ENCODE peak calls at places on chromosomes 13 and 19, in six cellular contexts. N, Y, Q, J, L and U are unnamed samples. For H3K4me1, the result is how much of the 10 kb centered on the place peaks cover.

GRCh38 chr13:94712812-94713555 is 639 bp upstream of the SOX21 start:
- DNase-seq in N (no peak), Y (no peak), Q (no peak), J (no peak), L (peak), U (peak)

GRCh38 chr13:27266937-27267336 is 3.7 kb upstream of the RASL11A start:
- DNase-seq in N (no peak), Y (no peak), Q (no peak), J (no peak), L (no peak), U (no peak)

GRCh38 chr13:110157718-110158117 is 149.2 kb downstream of the COL4A1 start:
- DNase-seq in N (no peak), Y (no peak), Q (no peak), J (no peak), L (no peak), U (no peak)

GRCh38 chr13:39196957-39197644 is 158.8 kb downstream of the NHLRC3 start:
- DNase-seq in N (no peak), Y (no peak), Q (no peak), J (no peak), L (no peak), U (no peak)

GRCh38 chr19:45825917-45826893 is 11.1 kb upstream of the RSPH6A start:
- DNase-seq in N (no peak), Y (no peak), Q (no peak), J (no peak), L (no peak), U (no peak)

GRCh38 chr19:955803-956746 is 28.1 kb upstream of the WDR18 start:
- DNase-seq in N (no peak), Y (no peak), Q (peak), J (no peak), L (no peak), U (no peak)

GRCh38 chr13:109212630-109213029 is 573.8 kb downstream of the IRS2 start:
- DNase-seq in N (no peak), Y (no peak), Q (no peak), J (no peak), L (no peak), U (no peak)

GRCh38 chr19:35437152-35437951 is 10.7 kb upstream of the FFAR2 start:
- DNase-seq in N (no peak), Y (no peak), Q (no peak), J (no peak), L (no peak), U (no peak)

GRCh38 chr19:33375156-33375744 is 1.7 kb downstream of the CEBPG start:
- DNase-seq in N (no peak), Y (no peak), Q (peak), J (no peak), L (no peak), U (no peak)

GRCh38 chr19:15142313-15142712 is 35.1 kb downstream of the SYDE1 start:
- DNase-seq in N (no peak), Y (no peak), Q (no peak), J (no peak), L (no peak), U (no peak)

GRCh38 chr13:105665284-105665683 is 870.2 kb downstream of the EFNB2 start:
- DNase-seq in N (no peak), Y (no peak), Q (no peak), J (no peak), L (no peak), U (no peak)

GRCh38 chr19:31338069-31338767 is 11.0 kb downstream of the TSHZ3 start:
- DNase-seq in N (no peak), Y (no peak), Q (no peak), J (no peak), L (peak), U (no peak)

GRCh38 chr13:41040584-41041334 is 20.6 kb upstream of the WBP4 start:
- DNase-seq in N (no peak), Y (no peak), Q (no peak), J (no peak), L (no peak), U (no peak)

GRCh38 chr19:35340431-35340830 is 7.3 kb upstream of the FFAR1 start:
- DNase-seq in N (no peak), Y (no peak), Q (no peak), J (no peak), L (no peak), U (no peak)

GRCh38 chr19:3605770-3606169 is 905 bp downstream of the TBXA2R start:
- DNase-seq in N (no peak), Y (no peak), Q (no peak), J (no peak), L (no peak), U (no peak)

GRCh38 chr19:3606174-3606689 is 443 bp downstream of the TBXA2R start:
- DNase-seq in N (peak), Y (no peak), Q (peak), J (no peak), L (peak), U (no peak)

GRCh38 chr19:3604987-3605343 is 1.7 kb downstream of the TBXA2R start:
- DNase-seq in N (no peak), Y (no peak), Q (no peak), J (no peak), L (no peak), U (no peak)

GRCh38 chr19:3604227-3604986 is 2.3 kb downstream of the TBXA2R start:
- DNase-seq in N (no peak), Y (no peak), Q (no peak), J (no peak), L (no peak), U (no peak)

GRCh38 chr19:3605361-3605760 is 1.3 kb downstream of the TBXA2R start:
- DNase-seq in N (no peak), Y (no peak), Q (no peak), J (no peak), L (no peak), U (no peak)
- H3K4me1 ChIP-seq in N (under half), Y (under half), Q (under half), J (under half), L (under half), U (half or more)

GRCh38 chr19:6099633-6100032 is 10.7 kb downstream of the RFX2 start:
- DNase-seq in N (no peak), Y (no peak), Q (no peak), J (no peak), L (no peak), U (no peak)
- H3K4me1 ChIP-seq in N (under half), Y (under half), Q (under half), J (under half), L (under half), U (half or more)

DNA sequence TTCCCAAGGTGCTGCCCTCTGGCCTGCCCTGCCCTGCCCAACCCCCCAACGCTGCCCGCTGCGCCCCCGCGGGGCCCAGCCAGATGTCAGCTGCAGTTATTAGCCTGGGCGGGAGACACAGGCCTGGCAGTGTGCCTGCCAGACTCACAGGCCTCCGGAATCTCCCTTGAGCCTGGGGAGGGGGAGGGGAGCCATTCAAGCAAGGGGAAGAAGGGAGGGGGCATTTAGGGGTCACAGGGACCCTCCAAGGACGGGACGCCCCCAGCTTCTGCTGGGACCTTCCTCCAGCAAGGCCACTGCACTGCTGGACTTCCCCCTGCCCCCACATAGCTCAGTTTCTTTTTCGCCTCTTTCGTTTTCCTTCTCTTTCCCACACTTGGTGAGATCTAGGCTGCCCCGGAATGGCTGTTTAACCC is 2.6 kb upstream of the JUNB start:
- DNase-seq in N (peak), Y (no peak), Q (peak), J (peak), L (peak), U (no peak)
- H3K4me1 ChIP-seq in N (under half), Y (under half), Q (under half), J (under half), L (half or more), U (half or more)

DNA sequence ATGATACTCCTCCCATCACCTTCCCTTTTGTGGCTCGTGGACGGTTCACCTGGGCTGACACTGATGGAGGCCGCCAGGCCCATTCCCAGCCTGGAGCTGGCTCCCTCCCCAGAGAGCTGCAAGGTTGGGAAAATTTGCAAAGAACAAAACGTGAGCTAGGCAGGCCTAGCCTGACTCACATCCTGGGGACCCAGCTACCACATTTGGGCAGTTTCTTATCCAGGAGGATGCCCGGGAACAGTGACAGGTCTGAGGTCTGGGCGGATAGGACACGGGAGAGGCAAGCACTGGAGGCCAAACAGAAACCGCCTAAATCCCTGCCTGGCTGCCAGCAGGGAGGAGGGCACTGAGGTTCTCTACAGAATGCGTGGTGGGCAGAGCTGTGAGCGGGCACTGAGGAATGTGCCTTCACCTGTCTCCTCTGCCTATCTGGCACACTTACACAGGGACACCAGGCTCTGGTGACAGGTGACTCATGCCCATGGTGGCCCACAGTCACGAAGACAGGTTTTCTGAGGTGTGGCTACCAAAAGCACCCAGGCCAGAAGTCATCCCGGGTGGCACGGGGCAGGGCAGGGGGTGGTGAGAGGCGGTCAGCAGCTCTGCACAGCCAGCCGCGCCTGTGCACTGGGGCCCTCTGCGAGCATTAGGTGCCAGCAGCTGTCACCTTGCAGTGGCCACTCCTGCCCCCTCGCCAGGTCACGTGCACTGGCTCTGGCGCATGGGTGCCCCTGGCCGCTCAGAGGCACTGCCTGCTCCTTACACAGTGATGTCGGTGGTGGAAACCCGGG is 23.2 kb downstream of the SH3GL1 start:
- DNase-seq in N (no peak), Y (no peak), Q (peak), J (no peak), L (no peak), U (no peak)
- H3K4me1 ChIP-seq in N (under half), Y (under half), Q (half or more), J (under half), L (under half), U (half or more)

DNA sequence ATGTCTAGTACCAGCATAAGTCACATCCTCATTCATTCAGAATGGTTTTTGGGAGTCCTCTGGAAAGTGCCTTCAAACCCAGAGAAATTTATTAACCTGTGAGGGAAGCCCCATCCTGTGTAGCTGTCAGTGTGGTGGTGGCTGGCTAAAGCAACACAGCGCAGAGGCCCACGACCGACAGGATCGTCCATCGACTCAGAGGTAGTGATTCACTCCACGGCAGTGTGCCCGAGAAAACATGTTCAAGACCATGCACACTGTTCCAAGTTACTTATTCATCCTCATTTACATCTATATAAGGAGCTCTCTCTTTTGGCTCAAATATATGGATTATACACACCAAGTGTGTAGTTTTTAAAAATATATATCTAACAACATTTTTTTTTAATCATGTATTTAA is 96.3 kb upstream of the SLC15A1 start:
- DNase-seq in N (no peak), Y (no peak), Q (no peak), J (no peak), L (no peak), U (no peak)
- H3K4me1 ChIP-seq in N (under half), Y (under half), Q (under half), J (under half), L (under half), U (under half)

GRCh38 chr19:55253842-55254624 is 4.8 kb downstream of the PPP6R1 start:
- DNase-seq in N (no peak), Y (no peak), Q (no peak), J (no peak), L (no peak), U (no peak)

GRCh38 chr19:55251296-55252081 is 7.3 kb downstream of the PPP6R1 start:
- DNase-seq in N (no peak), Y (no peak), Q (no peak), J (no peak), L (no peak), U (no peak)

GRCh38 chr19:55254625-55254977 is 4.2 kb downstream of the PPP6R1 start:
- DNase-seq in N (no peak), Y (no peak), Q (no peak), J (no peak), L (no peak), U (no peak)

GRCh38 chr19:55252760-55253159 is 6.1 kb downstream of the PPP6R1 start:
- DNase-seq in N (no peak), Y (no peak), Q (no peak), J (no peak), L (no peak), U (no peak)

GRCh38 chr19:55253264-55253663 is 5.6 kb downstream of the PPP6R1 start:
- DNase-seq in N (no peak), Y (no peak), Q (no peak), J (no peak), L (no peak), U (no peak)
- H3K4me1 ChIP-seq in N (under half), Y (under half), Q (under half), J (under half), L (under half), U (half or more)

DNA sequence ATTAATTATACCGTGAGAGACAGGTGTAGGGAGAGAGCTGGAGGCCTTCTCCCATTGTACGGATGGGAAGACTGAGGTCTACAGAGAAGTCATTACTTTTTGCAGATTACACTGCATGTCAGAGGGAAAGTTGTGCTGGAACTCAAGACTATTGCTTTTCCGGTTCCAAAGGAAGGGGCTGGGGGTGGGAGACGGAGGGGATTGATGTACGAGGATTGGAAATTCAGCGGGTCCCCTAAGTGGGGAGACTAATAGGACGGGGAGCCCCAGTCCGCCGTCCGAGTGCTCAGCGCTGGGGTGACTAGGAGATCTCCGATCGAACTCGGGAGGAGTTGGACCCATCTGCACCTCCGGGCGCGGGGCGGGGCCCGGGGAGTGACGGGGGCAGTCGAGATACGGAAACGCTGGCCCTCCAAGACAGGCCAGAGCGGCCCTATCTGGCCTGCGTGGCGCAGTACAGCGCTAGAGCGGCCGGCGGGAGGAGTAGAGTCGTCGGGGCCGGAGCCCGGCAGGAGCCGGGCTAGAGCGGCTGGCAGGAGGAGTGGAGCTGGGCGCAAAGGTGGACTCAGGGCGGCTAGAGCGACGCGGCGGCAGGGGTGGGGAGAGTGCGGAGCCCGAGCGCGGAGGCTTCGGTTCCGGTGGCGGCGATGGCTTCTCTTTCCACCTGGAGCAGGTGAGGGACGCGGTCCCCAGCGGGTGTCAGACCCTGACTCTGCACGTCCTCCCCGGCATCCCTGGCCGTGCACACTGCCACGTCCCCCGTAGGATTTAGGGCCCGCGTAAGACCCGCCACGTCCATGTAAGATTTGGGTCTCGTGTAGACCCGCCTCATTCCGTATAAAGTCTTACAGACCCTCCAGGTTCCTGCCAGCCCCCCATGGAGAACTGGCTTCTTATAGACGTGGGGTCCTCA is 1.1 kb downstream of the ARHGEF1 start:
- DNase-seq in N (peak), Y (peak), Q (peak), J (peak), L (peak), U (peak)
- H3K4me1 ChIP-seq in N (under half), Y (under half), Q (under half), J (under half), L (under half), U (under half)

GRCh38 chr13:70736622-70737317 is 628.5 kb upstream of the KLHL1 start:
- DNase-seq in N (no peak), Y (no peak), Q (no peak), J (no peak), L (no peak), U (no peak)
- H3K4me1 ChIP-seq in N (under half), Y (under half), Q (under half), J (under half), L (under half), U (under half)

GRCh38 chr13:74280795-74281490 is 146.7 kb upstream of the KLF12 start:
- DNase-seq in N (no peak), Y (no peak), Q (no peak), J (no peak), L (no peak), U (no peak)

GRCh38 chr13:74273591-74273990 is 139.4 kb upstream of the KLF12 start:
- DNase-seq in N (no peak), Y (no peak), Q (no peak), J (no peak), L (no peak), U (no peak)

GRCh38 chr13:74280093-74280794 is 146.0 kb upstream of the KLF12 start:
- DNase-seq in N (no peak), Y (no peak), Q (no peak), J (no peak), L (no peak), U (no peak)

GRCh38 chr13:74274946-74275345 is 140.7 kb upstream of the KLF12 start:
- DNase-seq in N (no peak), Y (no peak), Q (no peak), J (no peak), L (no peak), U (no peak)

DNA sequence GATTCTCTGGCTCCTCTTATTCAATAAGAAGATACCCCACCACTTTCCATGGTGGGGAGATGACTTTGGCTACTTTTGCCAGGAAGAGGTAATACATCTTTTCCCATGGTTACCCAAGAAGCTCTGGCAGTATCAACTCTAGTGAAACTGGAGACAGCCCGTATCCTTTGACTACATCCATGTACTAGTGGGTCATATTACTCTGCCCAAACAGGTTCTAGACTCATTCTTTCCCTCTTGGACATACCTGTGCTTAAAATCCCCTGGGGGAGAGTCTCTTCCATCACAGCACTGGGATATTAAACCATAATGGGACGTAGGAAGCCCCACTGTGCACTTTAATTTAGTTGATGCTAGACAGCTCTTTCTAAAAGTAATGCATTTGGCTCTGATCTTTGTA is 144.7 kb upstream of the KLF12 start:
- DNase-seq in N (no peak), Y (no peak), Q (no peak), J (no peak), L (no peak), U (no peak)
- H3K4me1 ChIP-seq in N (under half), Y (under half), Q (under half), J (under half), L (under half), U (under half)

DNA sequence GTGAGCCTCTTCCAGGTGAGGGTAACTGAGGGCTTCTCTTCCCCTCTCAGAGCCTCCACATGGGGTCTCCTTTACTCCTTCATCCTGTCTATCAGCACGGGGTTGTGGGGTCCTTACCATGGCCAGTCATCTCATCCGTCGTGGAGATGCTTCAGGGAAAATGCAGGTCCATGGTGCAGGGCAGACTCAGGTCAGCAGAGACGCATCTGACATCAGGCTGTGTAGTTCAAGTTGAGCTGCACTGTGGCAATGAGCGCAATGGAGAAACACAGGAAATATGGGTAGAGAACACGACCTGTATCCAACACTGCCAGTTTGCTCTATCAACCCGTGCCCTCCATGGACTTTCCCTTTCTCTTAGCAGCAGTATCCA is 13.9 kb downstream of the LILRA5 start:
- DNase-seq in N (no peak), Y (no peak), Q (no peak), J (no peak), L (no peak), U (no peak)
- H3K4me1 ChIP-seq in N (under half), Y (under half), Q (under half), J (under half), L (under half), U (under half)